ENCODE peak calls at places on chromosomes 4 and X, in five cellular contexts. B is HCT116, P is GM12878, Y is A549, G is endothelial cell of umbilical vein. Z is an unnamed sample.

GRCh38 chr4:142383800-142384470 is 462.2 kb downstream of the INPP4B start:
- DNase-seq in P (no peak), G (no peak), Y (no peak), B (no peak), Z (no peak)

GRCh38 chr4:147788791-147789190 is 56.9 kb downstream of the ARHGAP10 start:
- DNase-seq in B (no peak), G (no peak), P (no peak), Y (no peak), Z (no peak)

GRCh38 chrX:40504801-40505605 is 75.8 kb upstream of the ATP6AP2 start:
- DNase-seq in P (peak; percentile 3), Y (no peak), B (no peak), G (no peak), Z (no peak)

GRCh38 chr4:5510506-5510905 is 197.9 kb downstream of the EVC2 start:
- DNase-seq in B (no peak), Y (no peak), G (no peak), P (no peak), Z (no peak)

GRCh38 chr4:157821814-157822213 is 351.0 kb downstream of the GASK1B start:
- DNase-seq in P (no peak), Y (no peak), G (no peak), B (no peak), Z (no peak)

GRCh38 chrX:17654116-17654515 is 83.2 kb upstream of the SCML1 start:
- DNase-seq in Y (no peak), G (no peak), P (no peak), B (no peak), Z (no peak)

GRCh38 chr4:19300213-19300612 is 951.5 kb upstream of the SLIT2 start:
- DNase-seq in G (no peak), Y (no peak), P (no peak), B (no peak), Z (no peak)

GRCh38 chrX:119573840-119574393 is 446 bp upstream of the UBE2A start:
- DNase-seq in G (peak; percentile 57), Y (peak; percentile 57), P (no peak), B (peak; percentile 15), Z (peak; percentile 50)

GRCh38 chr4:37430718-37431416 is 186.3 kb downstream of the NWD2 start:
- DNase-seq in Y (no peak), B (no peak), P (no peak), G (no peak), Z (no peak)

GRCh38 chr4:155703486-155704227 is 37.0 kb downstream of the GUCY1A1 start:
- DNase-seq in P (peak; percentile 21), Y (no peak), G (no peak), B (no peak), Z (no peak)

GRCh38 chrX:12548746-12549145 is 242.5 kb upstream of the PRPS2 start:
- DNase-seq in G (peak; percentile 2), B (no peak), Y (peak; percentile 19), P (no peak), Z (peak; percentile 23)

GRCh38 chr4:6427439-6428090 is 44.8 kb downstream of the PPP2R2C start:
- DNase-seq in P (no peak), Y (no peak), G (no peak), B (no peak), Z (no peak)

GRCh38 chr4:170128219-170128804 is 38.6 kb upstream of the AADAT start:
- DNase-seq in B (no peak), Y (no peak), G (no peak), P (no peak), Z (no peak)

GRCh38 chrX:115147220-115147619 is 42.0 kb upstream of the RBMXL3 start:
- DNase-seq in B (peak; percentile 2), P (no peak), Y (peak; percentile 16), G (peak; percentile 21), Z (peak; percentile 10)

GRCh38 chr4:106522839-106523238 is 154.3 kb upstream of the GIMD1 start:
- DNase-seq in G (peak; percentile 13), Y (peak; percentile 12), P (no peak), B (no peak), Z (no peak)

GRCh38 chrX:22313757-22314156 is 41.0 kb downstream of the CBLL2 start:
- DNase-seq in Y (no peak), G (peak; percentile 58), B (no peak), P (no peak), Z (no peak)

GRCh38 chr4:70749313-70749712 is 27.5 kb downstream of the RUFY3 start:
- DNase-seq in B (no peak), Y (no peak), G (no peak), P (no peak), Z (no peak)

GRCh38 chr4:142091085-142091513 is 454.7 kb downstream of the IL15 start:
- DNase-seq in P (no peak), B (no peak), Y (peak; percentile 94), G (peak; percentile 97), Z (no peak)

GRCh38 chrX:40479777-40480318 is 100.9 kb upstream of the ATP6AP2 start:
- DNase-seq in Y (no peak), B (no peak), P (no peak), G (no peak), Z (no peak)

GRCh38 chrX:121642415-121642814 is 595.0 kb downstream of the GLUD2 start:
- DNase-seq in P (no peak), Y (no peak), B (no peak), G (no peak), Z (no peak)

GRCh38 chr4:26346203-26346620 is 25.4 kb downstream of the RBPJ start:
- DNase-seq in Y (no peak), P (no peak), B (no peak), G (peak; percentile 55), Z (no peak)
- H3K4me3 ChIP-seq in Y (no peak overlapping the region), P (no peak overlapping the region), B (no peak overlapping the region), G (no peak overlapping the region), Z (no peak overlapping the region)

GRCh38 chr4:24392613-24393012 is 191.7 kb downstream of the DHX15 start:
- DNase-seq in G (no peak), B (no peak), Y (no peak), P (no peak), Z (no peak)

GRCh38 chr4:24396988-24397387 is 187.4 kb downstream of the DHX15 start:
- DNase-seq in Y (no peak), P (no peak), B (no peak), G (no peak), Z (no peak)

GRCh38 chr4:24400537-24400936 is 183.8 kb downstream of the DHX15 start:
- DNase-seq in G (no peak), Y (no peak), B (no peak), P (no peak), Z (no peak)

GRCh38 chr4:24394041-24394440 is 190.3 kb downstream of the DHX15 start:
- DNase-seq in P (no peak), G (no peak), B (no peak), Y (no peak), Z (no peak)

DNA sequence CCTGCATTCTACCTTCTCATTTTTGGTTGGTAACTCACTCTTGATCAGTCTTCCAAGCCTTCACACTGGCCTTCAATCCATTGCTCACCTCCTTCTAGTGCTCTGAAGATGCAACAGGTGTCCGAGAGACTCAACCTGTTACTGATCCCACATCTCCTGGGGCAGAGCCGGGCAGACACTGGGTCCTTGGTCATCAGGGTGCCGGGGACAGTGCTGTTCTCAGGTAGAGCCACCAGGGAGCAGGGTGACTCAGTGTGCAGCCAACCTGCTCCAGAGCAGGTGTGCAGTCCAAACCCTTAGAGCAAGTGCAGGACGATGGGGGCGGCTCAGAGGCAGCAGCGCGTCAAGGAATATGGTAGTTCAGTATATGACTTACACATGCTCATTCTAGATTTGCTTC is 188.4 kb downstream of the DHX15 start:
- DNase-seq in B (no peak), Y (no peak), P (no peak), G (no peak), Z (no peak)
- TF ChIP-seq MAX in B (no peak), Y (no peak), P (no peak), G (no peak), Z (no peak)

GRCh38 chr4:78414116-78414515 is 137.5 kb upstream of the ANXA3 start:
- DNase-seq in Y (no peak), B (no peak), P (no peak), G (no peak), Z (no peak)
- H3K4me3 ChIP-seq in Y (no peak overlapping the region), B (no peak overlapping the region), P (no peak overlapping the region), G (no peak overlapping the region), Z (no peak overlapping the region)

DNA sequence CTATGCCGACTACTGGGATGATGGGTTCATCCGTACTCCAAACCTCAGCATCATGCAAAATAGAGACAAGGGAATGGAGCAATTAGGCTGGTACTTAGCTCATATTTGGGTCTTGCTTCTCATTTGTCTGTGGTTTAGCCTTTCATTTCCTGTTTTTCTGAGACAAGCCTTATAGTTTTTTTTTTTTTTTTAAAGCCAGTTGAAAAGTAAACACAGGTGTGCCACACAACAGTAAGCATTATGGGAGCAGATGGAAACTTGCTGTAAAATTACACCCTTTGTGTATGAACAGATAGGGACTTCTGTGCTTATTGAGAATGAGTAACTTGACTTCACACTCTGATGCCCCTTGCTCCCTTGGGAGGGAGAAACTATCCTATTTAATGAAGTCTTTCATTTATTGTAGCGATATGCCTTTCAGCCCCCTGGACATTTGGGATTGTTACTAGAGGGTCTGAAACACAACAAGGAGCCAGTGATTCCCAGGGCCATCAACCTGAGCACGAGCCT is 13.7 kb downstream of the RASSF6 start:
- DNase-seq in Y (no peak), G (no peak), B (no peak), P (peak; percentile 74), Z (no peak)
- TF ChIP-seq MAX in Y (no peak), G (no peak), B (no peak), P (no peak), Z (no peak)

DNA sequence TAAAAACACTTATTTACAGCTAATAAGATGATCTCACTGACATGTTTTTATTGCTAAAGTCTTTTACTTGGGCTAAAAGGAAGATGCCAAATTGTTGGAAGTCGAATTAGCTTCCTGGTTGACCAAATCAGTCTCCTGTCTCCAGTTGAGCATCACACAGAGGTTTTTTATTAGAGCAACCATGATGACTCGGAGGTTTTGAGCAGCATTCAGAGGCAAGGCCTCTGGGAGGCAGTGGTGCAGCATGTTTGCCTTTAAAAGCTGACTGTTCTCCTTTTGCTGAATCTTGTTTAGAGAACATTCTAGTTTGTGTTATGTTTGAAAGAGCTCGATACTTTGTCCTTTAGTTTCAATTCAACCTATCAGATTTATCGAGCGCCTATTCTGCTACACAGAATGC is 2.1 kb downstream of the UCHL1 start:
- DNase-seq in Y (peak; percentile 70), P (no peak), B (peak; percentile 56), G (peak; percentile 70), Z (peak; percentile 69)
- H3K4me3 ChIP-seq in Y (peak overlapping the region; percentile 99), P (no peak overlapping the region), B (no peak overlapping the region), G (no peak overlapping the region), Z (no peak overlapping the region)

GRCh38 chr4:30614771-30615170 is 105.4 kb upstream of the PCDH7 start:
- DNase-seq in B (no peak), Y (no peak), G (no peak), P (no peak), Z (no peak)
- TF ChIP-seq MAX in B (no peak), Y (no peak), G (no peak), P (no peak), Z (no peak)

Z was measured in NB4.